ENCODE peak calls at places on chromosomes 5 and 9, in eight cellular contexts. One of them, this sample, is unnamed.

GRCh38 chr5:131825404-131826013 is 28.7 kb upstream of the FNIP1 start:
- DNase-seq in bronchial epithelial cell: no peak
- DNase-seq in spleen: no peak
- DNase-seq in A673: no peak
- DNase-seq in neural progenitor cell: no peak
- DNase-seq in ovary: no peak
- DNase-seq in OCI-LY7: no peak
- DNase-seq in BJ: no peak
- DNase-seq in this sample: no peak

GRCh38 chr5:61596265-61596664 is 264.2 kb downstream of the ZSWIM6 start:
- DNase-seq in bronchial epithelial cell: no peak
- DNase-seq in spleen: no peak
- DNase-seq in A673: no peak
- DNase-seq in neural progenitor cell: no peak
- DNase-seq in ovary: no peak
- DNase-seq in OCI-LY7: no peak
- DNase-seq in BJ: no peak
- DNase-seq in this sample: no peak

GRCh38 chr9:120928015-120928719 is 1.6 kb upstream of the TRAF1 start:
- DNase-seq in bronchial epithelial cell: no peak
- DNase-seq in spleen: peak
- DNase-seq in A673: peak
- DNase-seq in neural progenitor cell: peak
- DNase-seq in ovary: peak
- DNase-seq in OCI-LY7: peak
- DNase-seq in BJ: no peak
- DNase-seq in this sample: no peak

GRCh38 chr9:27437652-27438373 is 86.3 kb upstream of the IFNK start:
- DNase-seq in bronchial epithelial cell: peak
- DNase-seq in spleen: no peak
- DNase-seq in A673: no peak
- DNase-seq in neural progenitor cell: no peak
- DNase-seq in ovary: no peak
- DNase-seq in OCI-LY7: no peak
- DNase-seq in BJ: no peak
- DNase-seq in this sample: peak

GRCh38 chr5:33984178-33984577 is 315 bp downstream of the SLC45A2 start:
- DNase-seq in bronchial epithelial cell: no peak
- DNase-seq in spleen: no peak
- DNase-seq in A673: no peak
- DNase-seq in neural progenitor cell: no peak
- DNase-seq in ovary: no peak
- DNase-seq in OCI-LY7: no peak
- DNase-seq in BJ: no peak
- DNase-seq in this sample: no peak

GRCh38 chr5:41270423-41271251 is 57.3 kb upstream of the C6 start:
- DNase-seq in bronchial epithelial cell: peak
- DNase-seq in spleen: no peak
- DNase-seq in A673: peak
- DNase-seq in neural progenitor cell: peak
- DNase-seq in ovary: peak
- DNase-seq in OCI-LY7: peak
- DNase-seq in BJ: peak
- DNase-seq in this sample: peak

GRCh38 chr9:124489222-124489621 is 18.0 kb downstream of the NR5A1 start:
- DNase-seq in bronchial epithelial cell: peak
- DNase-seq in spleen: no peak
- DNase-seq in A673: no peak
- DNase-seq in neural progenitor cell: no peak
- DNase-seq in ovary: no peak
- DNase-seq in OCI-LY7: no peak
- DNase-seq in BJ: peak
- DNase-seq in this sample: peak

GRCh38 chr5:169805527-169805934 is 168.5 kb downstream of the DOCK2 start:
- DNase-seq in bronchial epithelial cell: no peak
- DNase-seq in spleen: no peak
- DNase-seq in A673: peak
- DNase-seq in neural progenitor cell: peak
- DNase-seq in ovary: no peak
- DNase-seq in OCI-LY7: no peak
- DNase-seq in BJ: no peak
- DNase-seq in this sample: no peak

GRCh38 chr5:32390819-32391591 is 53.5 kb downstream of the ZFR start:
- DNase-seq in bronchial epithelial cell: peak
- DNase-seq in spleen: no peak
- DNase-seq in A673: no peak
- DNase-seq in neural progenitor cell: no peak
- DNase-seq in ovary: no peak
- DNase-seq in OCI-LY7: no peak
- DNase-seq in BJ: peak
- DNase-seq in this sample: peak

GRCh38 chr5:36878421-36879088 is 2.0 kb downstream of the NIPBL start:
- DNase-seq in bronchial epithelial cell: no peak
- DNase-seq in spleen: peak
- DNase-seq in A673: peak
- DNase-seq in neural progenitor cell: peak
- DNase-seq in ovary: peak
- DNase-seq in OCI-LY7: no peak
- DNase-seq in BJ: no peak
- DNase-seq in this sample: peak

GRCh38 chr5:138895918-138896317 is 20.8 kb upstream of the LRRTM2 start:
- DNase-seq in bronchial epithelial cell: no peak
- DNase-seq in spleen: no peak
- DNase-seq in A673: no peak
- DNase-seq in neural progenitor cell: no peak
- DNase-seq in ovary: no peak
- DNase-seq in OCI-LY7: no peak
- DNase-seq in BJ: no peak
- DNase-seq in this sample: no peak

GRCh38 chr5:151686673-151687378 is at the start of gene SPARC:
- DNase-seq in bronchial epithelial cell: no peak
- DNase-seq in spleen: no peak
- DNase-seq in A673: peak
- DNase-seq in neural progenitor cell: peak
- DNase-seq in ovary: peak
- DNase-seq in OCI-LY7: no peak
- DNase-seq in BJ: peak
- DNase-seq in this sample: peak

GRCh38 chr5:98513378-98513777 is 260.1 kb upstream of the RGMB start:
- DNase-seq in bronchial epithelial cell: no peak
- DNase-seq in spleen: no peak
- DNase-seq in A673: peak
- DNase-seq in neural progenitor cell: peak
- DNase-seq in ovary: no peak
- DNase-seq in OCI-LY7: no peak
- DNase-seq in BJ: no peak
- DNase-seq in this sample: no peak

GRCh38 chr5:137792291-137792690 is 38.1 kb upstream of the HNRNPA0 start:
- DNase-seq in bronchial epithelial cell: no peak
- DNase-seq in spleen: no peak
- DNase-seq in A673: no peak
- DNase-seq in neural progenitor cell: no peak
- DNase-seq in ovary: no peak
- DNase-seq in OCI-LY7: no peak
- DNase-seq in BJ: no peak
- DNase-seq in this sample: no peak

GRCh38 chr9:104094534-104095020 is 468 bp downstream of the SMC2 start:
- DNase-seq in bronchial epithelial cell: peak
- DNase-seq in spleen: no peak
- DNase-seq in A673: no peak
- DNase-seq in neural progenitor cell: no peak
- DNase-seq in ovary: no peak
- DNase-seq in OCI-LY7: no peak
- DNase-seq in BJ: no peak
- DNase-seq in this sample: peak

GRCh38 chr9:110579763-110580255 is 268 bp upstream of the SVEP1 start:
- DNase-seq in bronchial epithelial cell: no peak
- DNase-seq in spleen: no peak
- DNase-seq in A673: peak
- DNase-seq in neural progenitor cell: peak
- DNase-seq in ovary: no peak
- DNase-seq in OCI-LY7: no peak
- DNase-seq in BJ: peak
- DNase-seq in this sample: no peak

GRCh38 chr5:121288781-121289180 is 562.9 kb upstream of the FTMT start:
- DNase-seq in bronchial epithelial cell: no peak
- DNase-seq in spleen: no peak
- DNase-seq in A673: no peak
- DNase-seq in neural progenitor cell: no peak
- DNase-seq in ovary: no peak
- DNase-seq in OCI-LY7: no peak
- DNase-seq in BJ: no peak
- DNase-seq in this sample: no peak

DNA sequence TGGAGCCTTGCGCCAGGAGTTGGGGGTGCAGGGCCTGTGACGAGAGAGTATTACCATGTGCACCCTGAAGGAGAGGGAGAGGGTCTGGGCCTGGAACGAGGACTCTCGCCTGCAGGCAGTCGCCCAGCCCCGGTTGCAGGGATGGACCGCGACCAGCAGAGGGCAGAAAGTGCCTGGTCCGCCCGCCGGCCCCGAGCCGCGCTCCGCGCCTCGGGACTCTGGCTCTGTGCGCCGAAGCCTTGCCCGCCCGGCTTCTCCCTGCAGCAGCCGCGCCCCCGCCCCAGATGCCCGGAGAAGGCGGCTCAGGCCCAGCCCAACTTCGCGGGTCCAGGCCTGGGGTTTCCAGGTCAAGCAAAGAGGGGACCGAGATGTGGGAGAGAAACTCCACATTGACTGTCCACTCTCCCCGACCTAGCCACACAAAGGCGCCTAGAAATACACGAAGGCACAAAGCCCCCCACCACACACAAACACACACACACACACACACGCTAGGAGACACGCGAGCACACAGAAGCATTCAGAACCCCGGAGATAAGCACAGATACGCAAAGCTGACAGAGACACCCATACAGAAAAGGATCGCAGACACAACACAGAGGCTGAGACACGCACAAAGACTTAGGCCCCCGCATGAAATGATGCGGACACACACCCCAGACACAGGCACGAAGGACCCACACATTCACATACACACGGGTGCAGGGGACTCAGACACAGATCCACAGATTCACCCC is 2.0 kb upstream of the LMX1B start:
- DNase-seq in bronchial epithelial cell: peak
- DNase-seq in spleen: peak
- DNase-seq in A673: peak
- DNase-seq in neural progenitor cell: peak
- DNase-seq in ovary: peak
- DNase-seq in OCI-LY7: peak
- DNase-seq in BJ: no peak
- DNase-seq in this sample: peak
- H3K4me3 ChIP-seq in bronchial epithelial cell: no peak
- H3K4me3 ChIP-seq in spleen: peak
- H3K4me3 ChIP-seq in A673: no peak
- H3K4me3 ChIP-seq in neural progenitor cell: peak
- H3K4me3 ChIP-seq in ovary: no peak
- H3K4me3 ChIP-seq in OCI-LY7: no peak
- H3K4me3 ChIP-seq in BJ: no peak
- H3K4me3 ChIP-seq in this sample: no peak

DNA sequence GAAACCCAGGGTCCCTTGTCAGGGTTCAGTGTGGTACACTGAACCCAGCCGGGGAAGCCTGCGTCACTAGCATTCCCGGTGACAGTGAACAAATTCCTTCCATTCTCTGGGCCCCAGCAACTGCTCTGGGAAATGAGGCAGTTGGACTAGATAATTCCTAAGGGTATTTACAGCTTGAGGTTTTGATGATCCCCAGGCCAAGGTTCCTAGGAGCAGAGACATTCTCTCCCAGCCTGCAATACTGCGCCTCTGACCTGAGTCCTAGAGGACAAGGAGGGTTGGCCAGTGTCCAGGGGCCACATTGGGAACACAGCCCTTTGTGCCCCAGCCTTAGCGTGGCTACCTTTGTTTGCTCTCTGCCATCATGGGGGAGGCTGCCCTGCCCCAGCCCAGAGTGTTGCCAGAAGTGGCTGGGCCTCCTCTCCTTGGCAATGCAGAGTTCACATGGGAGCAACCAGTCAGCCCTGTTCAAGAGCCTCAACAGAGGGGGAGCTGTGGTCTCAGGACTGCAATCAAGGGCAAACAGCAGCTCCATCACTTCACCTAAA is 178.2 kb downstream of the SEC61B start:
- DNase-seq in bronchial epithelial cell: no peak
- DNase-seq in spleen: no peak
- DNase-seq in A673: no peak
- DNase-seq in neural progenitor cell: peak
- DNase-seq in ovary: no peak
- DNase-seq in OCI-LY7: no peak
- DNase-seq in BJ: no peak
- DNase-seq in this sample: no peak
- TF ChIP-seq CTCF in bronchial epithelial cell: no peak
- TF ChIP-seq CTCF in spleen: no peak
- TF ChIP-seq CTCF in A673: no peak
- TF ChIP-seq CTCF in neural progenitor cell: no peak
- TF ChIP-seq CTCF in ovary: no peak
- TF ChIP-seq CTCF in OCI-LY7: no peak
- TF ChIP-seq CTCF in BJ: no peak
- TF ChIP-seq CTCF in this sample: no peak

GRCh38 chr5:133461796-133462516 is 150.4 kb downstream of the FSTL4 start:
- DNase-seq in bronchial epithelial cell: no peak
- DNase-seq in spleen: no peak
- DNase-seq in A673: no peak
- DNase-seq in neural progenitor cell: no peak
- DNase-seq in ovary: no peak
- DNase-seq in OCI-LY7: no peak
- DNase-seq in BJ: no peak
- DNase-seq in this sample: no peak
- H3K4me3 ChIP-seq in bronchial epithelial cell: no peak
- H3K4me3 ChIP-seq in spleen: no peak
- H3K4me3 ChIP-seq in A673: no peak
- H3K4me3 ChIP-seq in neural progenitor cell: no peak
- H3K4me3 ChIP-seq in ovary: no peak
- H3K4me3 ChIP-seq in OCI-LY7: no peak
- H3K4me3 ChIP-seq in BJ: no peak
- H3K4me3 ChIP-seq in this sample: no peak

DNA sequence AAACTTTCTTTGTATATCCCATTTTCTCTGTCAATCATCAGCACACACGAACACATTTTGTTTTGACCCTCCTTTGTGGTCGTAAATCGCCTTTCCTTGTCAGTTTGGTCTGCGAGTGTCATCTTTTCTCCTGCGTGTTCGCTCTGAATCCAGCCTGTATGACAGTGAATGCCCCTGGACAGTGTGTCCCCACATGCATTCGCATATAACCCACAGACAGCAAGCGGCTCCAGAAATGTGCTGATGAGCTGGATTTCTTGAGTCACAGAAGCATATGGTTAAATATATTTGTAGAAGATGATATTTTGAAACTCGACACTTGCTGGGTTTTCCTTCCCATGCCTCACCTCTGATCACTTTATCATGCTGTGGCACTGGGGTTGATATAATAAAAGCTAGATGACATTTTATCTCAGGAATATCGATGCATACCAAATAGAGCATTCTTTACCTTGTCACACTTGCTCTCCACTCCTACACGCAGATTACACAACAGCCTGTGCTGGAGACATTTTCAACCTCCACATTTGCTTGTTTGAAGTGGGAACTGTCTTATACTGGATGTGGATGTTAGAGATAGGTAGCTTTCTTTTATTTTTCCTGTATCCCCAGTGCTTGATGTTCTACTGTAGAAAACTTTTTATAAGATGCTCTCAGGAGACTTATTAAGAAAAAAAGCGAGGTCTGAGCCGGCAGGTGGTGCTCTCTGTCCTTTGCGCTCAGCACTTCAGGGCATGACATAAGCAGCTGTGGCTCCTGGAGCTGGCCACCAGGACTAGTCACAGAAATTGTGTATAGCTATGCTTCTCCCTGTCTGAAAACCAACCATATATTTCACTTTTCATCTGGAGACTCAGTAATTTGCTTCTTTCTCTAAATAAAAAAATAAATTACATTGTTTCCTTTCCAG is 215.1 kb downstream of the SH3GL2 start:
- DNase-seq in bronchial epithelial cell: peak
- DNase-seq in spleen: no peak
- DNase-seq in A673: peak
- DNase-seq in neural progenitor cell: peak
- DNase-seq in ovary: no peak
- DNase-seq in OCI-LY7: no peak
- DNase-seq in BJ: no peak
- DNase-seq in this sample: peak
- TF ChIP-seq CTCF in bronchial epithelial cell: no peak
- TF ChIP-seq CTCF in spleen: no peak
- TF ChIP-seq CTCF in A673: no peak
- TF ChIP-seq CTCF in neural progenitor cell: peak
- TF ChIP-seq CTCF in ovary: no peak
- TF ChIP-seq CTCF in OCI-LY7: peak
- TF ChIP-seq CTCF in BJ: peak
- TF ChIP-seq CTCF in this sample: no peak

This sample was measured in epithelial cell of esophagus.